ENCODE peak calls at places on chromosomes 1 and 21, in ten cellular contexts. One of them, this sample, is unnamed.

GRCh38 chr1:202207292-202207691 is 13.7 kb downstream of the LGR6 start:
- DNase-seq in fibroblast of lung: peak
- DNase-seq in heart left ventricle: no peak
- DNase-seq in adrenal gland: no peak
- DNase-seq in BJ: peak
- DNase-seq in CD8-positive, alpha-beta memory T cell: no peak
- DNase-seq in naive thymus-derived CD4-positive, alpha-beta T cell: no peak
- DNase-seq in CD8-positive, alpha-beta T cell: no peak
- DNase-seq in A549: no peak
- DNase-seq in AG04449: peak
- DNase-seq in this sample: peak

GRCh38 chr1:25080294-25081209 is 150.5 kb upstream of the RUNX3 start:
- DNase-seq in CD8-positive, alpha-beta T cell: no peak
- DNase-seq in heart left ventricle: no peak
- DNase-seq in fibroblast of lung: peak
- DNase-seq in A549: no peak
- DNase-seq in BJ: no peak
- DNase-seq in AG04449: no peak
- DNase-seq in naive thymus-derived CD4-positive, alpha-beta T cell: no peak
- DNase-seq in CD8-positive, alpha-beta memory T cell: no peak
- DNase-seq in adrenal gland: no peak
- DNase-seq in this sample: no peak

GRCh38 chr1:28062806-28063205 is 25.6 kb downstream of the EYA3 start:
- DNase-seq in A549: no peak
- DNase-seq in AG04449: no peak
- DNase-seq in heart left ventricle: no peak
- DNase-seq in CD8-positive, alpha-beta T cell: no peak
- DNase-seq in CD8-positive, alpha-beta memory T cell: no peak
- DNase-seq in naive thymus-derived CD4-positive, alpha-beta T cell: no peak
- DNase-seq in BJ: no peak
- DNase-seq in fibroblast of lung: no peak
- DNase-seq in adrenal gland: peak
- DNase-seq in this sample: no peak

GRCh38 chr1:226248091-226248490 is 24.6 kb downstream of the MIXL1 start:
- DNase-seq in CD8-positive, alpha-beta T cell: no peak
- DNase-seq in CD8-positive, alpha-beta memory T cell: no peak
- DNase-seq in adrenal gland: no peak
- DNase-seq in fibroblast of lung: peak
- DNase-seq in A549: no peak
- DNase-seq in heart left ventricle: no peak
- DNase-seq in AG04449: no peak
- DNase-seq in BJ: peak
- DNase-seq in naive thymus-derived CD4-positive, alpha-beta T cell: no peak
- DNase-seq in this sample: no peak

GRCh38 chr1:65505547-65506325 is 85.3 kb downstream of the LEPR start:
- DNase-seq in CD8-positive, alpha-beta memory T cell: no peak
- DNase-seq in naive thymus-derived CD4-positive, alpha-beta T cell: no peak
- DNase-seq in fibroblast of lung: no peak
- DNase-seq in adrenal gland: no peak
- DNase-seq in AG04449: no peak
- DNase-seq in heart left ventricle: no peak
- DNase-seq in BJ: no peak
- DNase-seq in CD8-positive, alpha-beta T cell: no peak
- DNase-seq in A549: no peak
- DNase-seq in this sample: no peak

GRCh38 chr1:240245629-240246020 is 153.9 kb downstream of the FMN2 start:
- DNase-seq in heart left ventricle: no peak
- DNase-seq in naive thymus-derived CD4-positive, alpha-beta T cell: no peak
- DNase-seq in fibroblast of lung: no peak
- DNase-seq in adrenal gland: no peak
- DNase-seq in CD8-positive, alpha-beta memory T cell: no peak
- DNase-seq in AG04449: no peak
- DNase-seq in CD8-positive, alpha-beta T cell: no peak
- DNase-seq in A549: no peak
- DNase-seq in BJ: no peak
- DNase-seq in this sample: no peak

GRCh38 chr1:239879321-239880170 is 212.1 kb upstream of the FMN2 start:
- DNase-seq in heart left ventricle: no peak
- DNase-seq in adrenal gland: no peak
- DNase-seq in fibroblast of lung: no peak
- DNase-seq in CD8-positive, alpha-beta memory T cell: no peak
- DNase-seq in naive thymus-derived CD4-positive, alpha-beta T cell: no peak
- DNase-seq in CD8-positive, alpha-beta T cell: no peak
- DNase-seq in AG04449: no peak
- DNase-seq in BJ: no peak
- DNase-seq in A549: no peak
- DNase-seq in this sample: no peak

GRCh38 chr21:34900376-34900775 is 148.7 kb downstream of the RUNX1 start:
- DNase-seq in CD8-positive, alpha-beta T cell: no peak
- DNase-seq in adrenal gland: no peak
- DNase-seq in BJ: peak
- DNase-seq in fibroblast of lung: no peak
- DNase-seq in CD8-positive, alpha-beta memory T cell: no peak
- DNase-seq in heart left ventricle: no peak
- DNase-seq in naive thymus-derived CD4-positive, alpha-beta T cell: no peak
- DNase-seq in AG04449: no peak
- DNase-seq in A549: no peak
- DNase-seq in this sample: no peak

GRCh38 chr1:204889681-204890373 is 19.2 kb downstream of the NFASC start:
- DNase-seq in fibroblast of lung: no peak
- DNase-seq in adrenal gland: no peak
- DNase-seq in AG04449: no peak
- DNase-seq in A549: no peak
- DNase-seq in BJ: no peak
- DNase-seq in naive thymus-derived CD4-positive, alpha-beta T cell: no peak
- DNase-seq in heart left ventricle: no peak
- DNase-seq in CD8-positive, alpha-beta memory T cell: no peak
- DNase-seq in CD8-positive, alpha-beta T cell: no peak
- DNase-seq in this sample: peak

GRCh38 chr1:3230553-3230952 is 161.6 kb downstream of the PRDM16 start:
- DNase-seq in naive thymus-derived CD4-positive, alpha-beta T cell: no peak
- DNase-seq in A549: no peak
- DNase-seq in heart left ventricle: no peak
- DNase-seq in BJ: no peak
- DNase-seq in CD8-positive, alpha-beta T cell: no peak
- DNase-seq in adrenal gland: no peak
- DNase-seq in fibroblast of lung: no peak
- DNase-seq in CD8-positive, alpha-beta memory T cell: no peak
- DNase-seq in AG04449: no peak
- DNase-seq in this sample: peak

GRCh38 chr1:209229494-209230059 is 353.9 kb upstream of the CAMK1G start:
- DNase-seq in BJ: no peak
- DNase-seq in adrenal gland: no peak
- DNase-seq in CD8-positive, alpha-beta T cell: no peak
- DNase-seq in naive thymus-derived CD4-positive, alpha-beta T cell: no peak
- DNase-seq in CD8-positive, alpha-beta memory T cell: no peak
- DNase-seq in heart left ventricle: no peak
- DNase-seq in fibroblast of lung: no peak
- DNase-seq in A549: no peak
- DNase-seq in AG04449: no peak
- DNase-seq in this sample: no peak

GRCh38 chr1:1345860-1346500 is 3.2 kb downstream of the DVL1 start:
- DNase-seq in CD8-positive, alpha-beta T cell: no peak
- DNase-seq in CD8-positive, alpha-beta memory T cell: no peak
- DNase-seq in fibroblast of lung: no peak
- DNase-seq in BJ: no peak
- DNase-seq in A549: no peak
- DNase-seq in naive thymus-derived CD4-positive, alpha-beta T cell: no peak
- DNase-seq in AG04449: no peak
- DNase-seq in heart left ventricle: no peak
- DNase-seq in adrenal gland: peak
- DNase-seq in this sample: no peak
- H3K4me3 ChIP-seq in CD8-positive, alpha-beta T cell: no peak
- H3K4me3 ChIP-seq in CD8-positive, alpha-beta memory T cell: no peak
- H3K4me3 ChIP-seq in fibroblast of lung: peak
- H3K4me3 ChIP-seq in BJ: no peak
- H3K4me3 ChIP-seq in A549: peak
- H3K4me3 ChIP-seq in naive thymus-derived CD4-positive, alpha-beta T cell: no peak
- H3K4me3 ChIP-seq in AG04449: no peak
- H3K4me3 ChIP-seq in heart left ventricle: no peak
- H3K4me3 ChIP-seq in adrenal gland: no peak
- H3K4me3 ChIP-seq in this sample: no peak

GRCh38 chr21:37915941-37916794 is at the start of gene KCNJ6:
- DNase-seq in heart left ventricle: no peak
- DNase-seq in A549: peak
- DNase-seq in CD8-positive, alpha-beta memory T cell: no peak
- DNase-seq in CD8-positive, alpha-beta T cell: no peak
- DNase-seq in naive thymus-derived CD4-positive, alpha-beta T cell: no peak
- DNase-seq in BJ: no peak
- DNase-seq in adrenal gland: peak
- DNase-seq in AG04449: no peak
- DNase-seq in fibroblast of lung: peak
- DNase-seq in this sample: no peak
- H3K4me3 ChIP-seq in heart left ventricle: peak
- H3K4me3 ChIP-seq in A549: peak
- H3K4me3 ChIP-seq in CD8-positive, alpha-beta memory T cell: no peak
- H3K4me3 ChIP-seq in CD8-positive, alpha-beta T cell: no peak
- H3K4me3 ChIP-seq in naive thymus-derived CD4-positive, alpha-beta T cell: no peak
- H3K4me3 ChIP-seq in BJ: peak
- H3K4me3 ChIP-seq in adrenal gland: no peak
- H3K4me3 ChIP-seq in AG04449: peak
- H3K4me3 ChIP-seq in fibroblast of lung: peak
- H3K4me3 ChIP-seq in this sample: no peak

GRCh38 chr1:18575620-18576019 is 55.0 kb upstream of the PAX7 start:
- DNase-seq in adrenal gland: peak
- DNase-seq in CD8-positive, alpha-beta memory T cell: peak
- DNase-seq in AG04449: no peak
- DNase-seq in A549: peak
- DNase-seq in BJ: no peak
- DNase-seq in heart left ventricle: no peak
- DNase-seq in naive thymus-derived CD4-positive, alpha-beta T cell: peak
- DNase-seq in CD8-positive, alpha-beta T cell: peak
- DNase-seq in fibroblast of lung: no peak
- DNase-seq in this sample: peak
- H3K4me3 ChIP-seq in adrenal gland: no peak
- H3K4me3 ChIP-seq in CD8-positive, alpha-beta memory T cell: no peak
- H3K4me3 ChIP-seq in AG04449: no peak
- H3K4me3 ChIP-seq in A549: no peak
- H3K4me3 ChIP-seq in BJ: no peak
- H3K4me3 ChIP-seq in heart left ventricle: no peak
- H3K4me3 ChIP-seq in naive thymus-derived CD4-positive, alpha-beta T cell: no peak
- H3K4me3 ChIP-seq in CD8-positive, alpha-beta T cell: no peak
- H3K4me3 ChIP-seq in fibroblast of lung: no peak
- H3K4me3 ChIP-seq in this sample: no peak

GRCh38 chr1:230909974-230910754 is 41.8 kb upstream of the C1orf198 start:
- DNase-seq in A549: no peak
- DNase-seq in adrenal gland: no peak
- DNase-seq in heart left ventricle: no peak
- DNase-seq in fibroblast of lung: no peak
- DNase-seq in naive thymus-derived CD4-positive, alpha-beta T cell: no peak
- DNase-seq in BJ: no peak
- DNase-seq in CD8-positive, alpha-beta T cell: no peak
- DNase-seq in CD8-positive, alpha-beta memory T cell: no peak
- DNase-seq in AG04449: no peak
- DNase-seq in this sample: no peak
- H3K4me3 ChIP-seq in A549: no peak
- H3K4me3 ChIP-seq in adrenal gland: no peak
- H3K4me3 ChIP-seq in heart left ventricle: no peak
- H3K4me3 ChIP-seq in fibroblast of lung: no peak
- H3K4me3 ChIP-seq in naive thymus-derived CD4-positive, alpha-beta T cell: no peak
- H3K4me3 ChIP-seq in BJ: no peak
- H3K4me3 ChIP-seq in CD8-positive, alpha-beta T cell: no peak
- H3K4me3 ChIP-seq in CD8-positive, alpha-beta memory T cell: no peak
- H3K4me3 ChIP-seq in AG04449: no peak
- H3K4me3 ChIP-seq in this sample: no peak

DNA sequence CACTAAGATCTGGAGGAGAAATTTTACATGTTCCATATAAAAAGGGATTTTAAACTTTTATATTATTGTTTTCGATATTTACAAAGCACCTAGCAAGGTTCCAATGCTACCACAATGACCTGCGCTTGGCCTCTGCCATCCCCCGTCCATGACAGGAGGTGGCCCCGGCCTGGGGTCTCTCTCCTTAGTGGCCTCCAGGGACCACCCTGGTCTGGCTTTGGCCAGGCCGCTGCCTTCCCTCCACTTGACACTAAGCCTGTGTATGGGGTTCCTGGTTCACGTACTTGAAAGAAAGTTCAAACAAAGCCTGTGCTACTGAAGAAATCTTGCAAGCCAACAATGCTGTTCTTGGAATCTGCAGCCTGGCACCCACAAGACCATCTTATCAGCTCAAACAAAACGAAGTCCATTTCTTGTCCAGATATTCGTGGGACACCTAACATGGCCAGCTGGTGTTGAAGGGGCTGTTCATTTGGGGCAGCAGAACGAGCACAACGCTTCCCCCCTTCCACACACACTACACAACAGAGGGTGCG is 12.8 kb downstream of the PRDM15 start:
- DNase-seq in CD8-positive, alpha-beta T cell: no peak
- DNase-seq in CD8-positive, alpha-beta memory T cell: no peak
- DNase-seq in BJ: no peak
- DNase-seq in fibroblast of lung: no peak
- DNase-seq in AG04449: no peak
- DNase-seq in A549: no peak
- DNase-seq in heart left ventricle: no peak
- DNase-seq in naive thymus-derived CD4-positive, alpha-beta T cell: no peak
- DNase-seq in adrenal gland: no peak
- DNase-seq in this sample: no peak
- H3K4me3 ChIP-seq in CD8-positive, alpha-beta T cell: no peak
- H3K4me3 ChIP-seq in CD8-positive, alpha-beta memory T cell: no peak
- H3K4me3 ChIP-seq in BJ: no peak
- H3K4me3 ChIP-seq in fibroblast of lung: no peak
- H3K4me3 ChIP-seq in AG04449: no peak
- H3K4me3 ChIP-seq in A549: no peak
- H3K4me3 ChIP-seq in heart left ventricle: no peak
- H3K4me3 ChIP-seq in naive thymus-derived CD4-positive, alpha-beta T cell: no peak
- H3K4me3 ChIP-seq in adrenal gland: no peak
- H3K4me3 ChIP-seq in this sample: no peak

DNA sequence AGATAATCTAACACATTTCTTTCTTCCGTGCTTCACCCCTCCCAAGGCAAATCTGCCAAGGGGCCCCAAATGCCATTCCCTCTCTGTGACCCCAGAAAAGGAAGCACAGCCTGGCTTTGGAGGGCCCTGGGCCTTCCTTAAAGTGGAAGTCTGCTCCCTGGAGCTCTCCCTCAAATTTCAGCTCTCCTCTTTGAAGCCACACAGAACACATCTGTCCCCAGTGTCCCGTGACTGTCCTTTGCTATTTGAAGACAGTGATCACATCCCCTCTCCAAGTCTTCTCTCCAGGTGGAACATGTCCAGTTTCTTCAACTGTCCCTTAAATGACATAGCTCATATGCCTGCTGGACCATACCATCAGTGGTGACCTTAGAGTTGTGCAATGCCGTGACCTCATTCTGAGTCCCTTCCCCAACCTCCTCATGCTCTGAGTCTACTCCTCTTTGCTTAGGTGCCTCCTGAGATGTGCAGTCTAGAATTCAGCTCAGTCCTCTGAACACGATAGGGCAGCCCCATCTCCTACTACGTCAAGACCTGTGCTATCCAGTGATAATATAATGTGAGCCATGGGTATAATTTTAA is 18.4 kb upstream of the FOXO6 start:
- DNase-seq in CD8-positive, alpha-beta T cell: peak
- DNase-seq in CD8-positive, alpha-beta memory T cell: no peak
- DNase-seq in naive thymus-derived CD4-positive, alpha-beta T cell: no peak
- DNase-seq in fibroblast of lung: no peak
- DNase-seq in AG04449: no peak
- DNase-seq in adrenal gland: no peak
- DNase-seq in BJ: no peak
- DNase-seq in heart left ventricle: no peak
- DNase-seq in A549: no peak
- DNase-seq in this sample: no peak
- H3K4me3 ChIP-seq in CD8-positive, alpha-beta T cell: no peak
- H3K4me3 ChIP-seq in CD8-positive, alpha-beta memory T cell: no peak
- H3K4me3 ChIP-seq in naive thymus-derived CD4-positive, alpha-beta T cell: no peak
- H3K4me3 ChIP-seq in fibroblast of lung: no peak
- H3K4me3 ChIP-seq in AG04449: no peak
- H3K4me3 ChIP-seq in adrenal gland: no peak
- H3K4me3 ChIP-seq in BJ: no peak
- H3K4me3 ChIP-seq in heart left ventricle: no peak
- H3K4me3 ChIP-seq in A549: no peak
- H3K4me3 ChIP-seq in this sample: no peak